ENCODE peak calls at places on chromosomes 1 and 21, in five cellular contexts. O is cardiac muscle cell, T is foreskin keratinocyte, L is PC-3, F is mucosa of descending colon. P is an unnamed sample. For H3K4me1, the result is how much of the 10 kb centered on the place peaks cover.

GRCh38 chr1:202311880-202312635 is 29.7 kb downstream of the UBE2T start:
- DNase-seq in L (peak), O (no peak), F (no peak), T (no peak), P (no peak)

GRCh38 chr21:37601027-37601426 is 234.5 kb downstream of the DYRK1A start:
- DNase-seq in T (no peak), F (no peak), L (no peak), O (no peak), P (no peak)

GRCh38 chr1:36464605-36465393 is 615 bp upstream of the MRPS15 start:
- DNase-seq in O (no peak), T (no peak), L (no peak), F (no peak), P (no peak)

GRCh38 chr1:94755675-94756074 is 64.5 kb upstream of the SLC44A3 start:
- DNase-seq in L (no peak), T (no peak), O (peak), F (no peak), P (peak)

GRCh38 chr1:31013187-31013864 is 52.2 kb downstream of the PUM1 start:
- DNase-seq in T (peak), F (no peak), O (no peak), L (no peak), P (peak)

GRCh38 chr1:156420209-156421061 is 51.4 kb downstream of the RHBG start:
- DNase-seq in F (no peak), T (no peak), O (no peak), L (no peak), P (no peak)

GRCh38 chr1:7902478-7903084 is 38.1 kb downstream of the TNFRSF9 start:
- DNase-seq in O (peak), T (peak), L (peak), F (peak), P (peak)

GRCh38 chr1:14300991-14301703 is 297.3 kb upstream of the KAZN start:
- DNase-seq in L (no peak), O (no peak), T (peak), F (peak), P (peak)

GRCh38 chr1:150257624-150258274 is at the start of gene CA14:
- DNase-seq in F (no peak), L (no peak), O (peak), T (no peak), P (peak)

GRCh38 chr1:172946814-172947507 is 103.8 kb downstream of the TNFSF18 start:
- DNase-seq in F (no peak), O (no peak), T (peak), L (peak), P (peak)

GRCh38 chr1:6222644-6223043 is 13.1 kb downstream of the ICMT start:
- DNase-seq in F (peak), L (peak), T (no peak), O (no peak), P (peak)

GRCh38 chr1:108703939-108704338 is 8.8 kb upstream of the FNDC7 start:
- DNase-seq in O (no peak), F (no peak), L (peak), T (no peak), P (no peak)

GRCh38 chr1:183126528-183126927 is 59.5 kb upstream of the LAMC2 start:
- DNase-seq in L (no peak), F (no peak), O (no peak), T (no peak), P (peak)

GRCh38 chr21:43866233-43866632 is 1.2 kb downstream of the AGPAT3 start:
- DNase-seq in F (peak), T (peak), O (peak), L (peak), P (peak)

GRCh38 chr21:29221259-29221744 is 77.4 kb upstream of the BACH1 start:
- DNase-seq in T (no peak), F (no peak), O (no peak), L (no peak), P (peak)

GRCh38 chr1:182520746-182521145 is 68.3 kb downstream of the RNASEL start:
- DNase-seq in F (no peak), L (no peak), T (peak), O (no peak), P (no peak)

GRCh38 chr1:234515411-234515810 is 36.4 kb upstream of the TARBP1 start:
- DNase-seq in L (peak), O (no peak), T (peak), F (no peak), P (peak)

GRCh38 chr1:76354236-76354635 is 279.7 kb downstream of the ST6GALNAC3 start:
- DNase-seq in L (no peak), F (no peak), O (no peak), T (no peak), P (no peak)

GRCh38 chr1:234230414-234230862 is 142.8 kb upstream of the COA6 start:
- DNase-seq in T (no peak), O (no peak), L (no peak), F (no peak), P (no peak)

GRCh38 chr1:66370462-66370907 is 163.5 kb upstream of the SGIP1 start:
- DNase-seq in O (no peak), L (no peak), F (no peak), T (no peak), P (no peak)

GRCh38 chr1:75097686-75098085 is 36.5 kb upstream of the LHX8 start:
- DNase-seq in L (no peak), O (peak), F (no peak), T (peak), P (no peak)

GRCh38 chr1:5865774-5866173 is 126.5 kb downstream of the NPHP4 start:
- DNase-seq in O (no peak), F (no peak), T (no peak), L (no peak), P (no peak)

GRCh38 chr1:56933161-56933560 is 32.7 kb downstream of the C8B start:
- DNase-seq in F (no peak), O (no peak), T (no peak), L (no peak), P (no peak)

GRCh38 chr1:23664837-23665795 is 26.5 kb upstream of the RPL11 start:
- DNase-seq in T (peak), F (peak), L (peak), O (peak), P (peak)

GRCh38 chr1:208054485-208054884 is 143.6 kb upstream of the CD34 start:
- DNase-seq in T (peak), L (peak), F (no peak), O (no peak), P (no peak)

GRCh38 chr1:61742620-61743431 is 546 bp downstream of the PATJ start:
- DNase-seq in O (peak), L (peak), T (peak), F (peak), P (peak)

GRCh38 chr1:180228648-180229482 is 1.2 kb upstream of the LHX4 start:
- DNase-seq in T (no peak), L (no peak), O (peak), F (no peak), P (no peak)

GRCh38 chr1:153816283-153816904 is 41.2 kb downstream of the SLC27A3 start:
- DNase-seq in T (no peak), L (no peak), F (no peak), O (no peak), P (peak)

GRCh38 chr1:167517535-167518330 is 596 bp downstream of the CD247 start:
- DNase-seq in T (no peak), O (no peak), F (no peak), L (peak), P (no peak)

GRCh38 chr1:118119111-118119510 is 65.9 kb downstream of the SPAG17 start:
- DNase-seq in O (no peak), F (no peak), L (no peak), T (no peak), P (no peak)

GRCh38 chr1:25247829-25248754 is 838 bp upstream of the RSRP1 start:
- DNase-seq in T (no peak), L (no peak), F (no peak), O (no peak), P (no peak)
- H3K4me1 ChIP-seq in T (under half), L (under half), F (under half), O (under half), P (under half)

GRCh38 chr1:85274969-85275453 is 1.4 kb downstream of the BCL10 start:
- DNase-seq in T (peak), F (peak), O (no peak), L (peak), P (peak)
- H3K4me1 ChIP-seq in T (under half), F (half or more), O (under half), L (under half), P (under half)

DNA sequence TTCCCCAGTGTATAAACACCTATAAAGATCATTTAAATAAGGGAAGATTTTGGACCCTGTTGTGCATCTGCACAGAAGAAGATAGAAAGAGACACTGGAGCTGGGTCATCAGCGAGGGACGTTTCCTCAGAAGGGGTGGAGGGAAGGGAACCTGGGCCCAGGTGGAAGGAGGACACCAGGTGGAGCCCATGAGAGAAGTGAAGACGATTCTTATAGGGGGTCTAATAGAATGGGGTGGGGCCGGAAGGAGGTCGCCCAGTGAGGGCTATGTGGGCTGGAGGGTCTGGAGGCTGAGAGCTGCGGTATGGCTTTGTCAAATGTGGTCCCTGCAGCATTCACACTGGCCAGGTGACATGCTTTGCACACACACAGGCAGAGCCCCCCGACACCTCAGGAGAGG is 13.7 kb downstream of the KIRREL1 start:
- DNase-seq in O (no peak), T (no peak), L (no peak), F (no peak), P (no peak)
- H3K4me1 ChIP-seq in O (half or more), T (half or more), L (under half), F (under half), P (half or more)

GRCh38 chr1:211331011-211331709 is 4.5 kb downstream of the TRAF5 start:
- DNase-seq in T (peak), O (no peak), L (peak), F (no peak), P (peak)

GRCh38 chr1:211333906-211334305 is 7.3 kb downstream of the TRAF5 start:
- DNase-seq in L (no peak), T (no peak), O (no peak), F (no peak), P (no peak)

GRCh38 chr1:211332036-211332616 is 5.5 kb downstream of the TRAF5 start:
- DNase-seq in F (no peak), O (no peak), T (no peak), L (no peak), P (no peak)

GRCh38 chr1:211334986-211335385 is 8.4 kb downstream of the TRAF5 start:
- DNase-seq in O (no peak), T (no peak), F (no peak), L (peak), P (no peak)

GRCh38 chr1:211332839-211333238 is 6.2 kb downstream of the TRAF5 start:
- DNase-seq in T (no peak), L (no peak), O (no peak), F (no peak), P (no peak)
- H3K4me1 ChIP-seq in T (under half), L (under half), O (under half), F (half or more), P (under half)

DNA sequence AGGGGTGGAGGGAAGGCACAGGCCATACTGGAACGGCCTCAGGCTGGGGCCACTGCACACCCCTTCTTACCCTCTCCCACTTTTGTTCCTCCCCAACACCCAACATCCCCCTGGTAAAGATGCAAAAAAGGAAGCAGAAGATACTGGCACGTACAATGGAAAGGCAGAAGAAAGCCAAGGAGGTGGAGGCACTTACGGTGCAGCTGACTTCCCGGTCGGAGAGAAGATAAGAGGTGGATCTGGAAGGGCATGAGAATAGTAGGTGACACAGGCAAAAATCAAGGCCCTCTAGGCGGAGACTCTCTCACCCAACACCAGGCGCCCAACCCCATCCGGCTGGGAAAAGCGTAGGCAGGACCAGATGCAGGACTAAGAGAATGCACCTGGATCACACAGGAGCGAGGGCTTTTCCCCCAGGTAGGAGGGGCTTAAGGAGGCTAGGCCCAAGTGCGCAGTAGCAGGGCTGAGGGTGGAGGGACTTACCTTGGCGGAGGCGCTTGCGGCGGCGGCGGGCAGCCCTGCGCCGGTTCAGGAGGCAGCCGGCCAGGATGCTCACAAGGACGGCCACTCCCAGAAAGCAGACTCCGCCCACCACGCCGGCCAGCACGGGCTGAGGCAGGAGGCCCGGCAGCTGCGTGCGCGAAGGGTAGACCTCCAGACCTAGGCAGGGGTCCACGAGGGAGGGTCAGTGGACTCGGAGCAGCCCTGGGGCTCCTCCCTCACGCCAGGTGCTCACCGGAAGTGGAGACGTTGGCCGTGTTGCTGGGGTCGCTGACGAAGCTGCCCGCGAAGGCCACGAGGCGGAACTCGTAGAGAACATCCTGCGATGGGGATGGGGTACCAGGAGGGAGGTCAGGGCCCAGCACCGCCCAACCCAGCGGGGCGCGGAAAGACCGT is 4.1 kb upstream of the TAGLN2 start:
- DNase-seq in L (no peak), F (peak), T (peak), O (no peak), P (no peak)
- H3K4me1 ChIP-seq in L (under half), F (under half), T (under half), O (under half), P (under half)